ENCODE peak calls at places on chromosomes 11 and 22, in four cellular contexts. I is spleen, Q is tibial nerve, B is H1. N is an unnamed sample.

GRCh38 chr22:29134448-29134847 is 61.6 kb downstream of the KREMEN1 start:
- DNase-seq in I (no peak), Q (no peak), B (no peak), N (no peak)

GRCh38 chr11:15493066-15493465 is 378.3 kb downstream of the INSC start:
- DNase-seq in I (no peak), Q (no peak), B (no peak), N (no peak)

GRCh38 chr11:61718046-61718531 is 34.3 kb upstream of the MYRF start:
- DNase-seq in I (no peak), Q (no peak), B (peak), N (no peak)

GRCh38 chr11:14813506-14813905 is 78.5 kb downstream of the CYP2R1 start:
- DNase-seq in I (no peak), Q (no peak), B (no peak), N (no peak)

GRCh38 chr22:40654522-40655167 is 18.1 kb upstream of the MRTFA start:
- DNase-seq in I (no peak), Q (peak), B (no peak), N (no peak)

GRCh38 chr11:34816698-34817213 is 99.4 kb downstream of the APIP start:
- DNase-seq in I (no peak), Q (no peak), B (no peak), N (no peak)

GRCh38 chr22:39545310-39546063 is 12.9 kb upstream of the RPS19BP1 start:
- DNase-seq in I (no peak), Q (no peak), B (peak), N (no peak)

GRCh38 chr11:111878385-111878765 is 590 bp downstream of the FDXACB1 start:
- DNase-seq in I (no peak), Q (no peak), B (no peak), N (no peak)

GRCh38 chr11:111733655-111734088 is 32.5 kb downstream of the PPP2R1B start:
- DNase-seq in I (peak), Q (no peak), B (no peak), N (peak)

GRCh38 chr11:86486261-86487030 is 111.8 kb downstream of the CCDC81 start:
- DNase-seq in I (peak), Q (no peak), B (no peak), N (no peak)

GRCh38 chr11:26319906-26320305 is 12.0 kb upstream of the ANO3 start:
- DNase-seq in I (no peak), Q (no peak), B (no peak), N (no peak)

GRCh38 chr11:16979708-16980622 is 34.2 kb downstream of the PLEKHA7 start:
- DNase-seq in I (peak), Q (no peak), B (no peak), N (no peak)

GRCh38 chr11:109435121-109435742 is 13.2 kb downstream of the C11orf87 start:
- DNase-seq in I (no peak), Q (no peak), B (no peak), N (no peak)

GRCh38 chr11:34671946-34672345 is 51.1 kb downstream of the EHF start:
- DNase-seq in I (no peak), Q (no peak), B (no peak), N (no peak)

GRCh38 chr11:47143322-47143721 is 33.4 kb downstream of the ARFGAP2 start:
- DNase-seq in I (no peak), Q (peak), B (no peak), N (no peak)

GRCh38 chr11:74179234-74180126 is 8.4 kb downstream of the PPME1 start:
- DNase-seq in I (no peak), Q (no peak), B (no peak), N (no peak)

GRCh38 chr11:96014234-96014633 is 90.3 kb upstream of the MTMR2 start:
- DNase-seq in I (no peak), Q (no peak), B (no peak), N (no peak)

GRCh38 chr22:43540570-43540969 is 128.8 kb downstream of the MPPED1 start:
- DNase-seq in I (no peak), Q (no peak), B (no peak), N (no peak)

GRCh38 chr11:46719048-46719542 is at the start of gene F2:
- DNase-seq in I (no peak), Q (no peak), B (no peak), N (no peak)

GRCh38 chr22:20035375-20036084 is 14.6 kb downstream of the TANGO2 start:
- DNase-seq in I (no peak), Q (no peak), B (no peak), N (no peak)

GRCh38 chr22:20037419-20037818 is 16.5 kb downstream of the TANGO2 start:
- DNase-seq in I (no peak), Q (no peak), B (no peak), N (no peak)

GRCh38 chr22:20034143-20034542 is 13.2 kb downstream of the TANGO2 start:
- DNase-seq in I (no peak), Q (no peak), B (no peak), N (no peak)

GRCh38 chr22:20036535-20037392 is 15.9 kb downstream of the TANGO2 start:
- DNase-seq in I (no peak), Q (no peak), B (no peak), N (no peak)

DNA sequence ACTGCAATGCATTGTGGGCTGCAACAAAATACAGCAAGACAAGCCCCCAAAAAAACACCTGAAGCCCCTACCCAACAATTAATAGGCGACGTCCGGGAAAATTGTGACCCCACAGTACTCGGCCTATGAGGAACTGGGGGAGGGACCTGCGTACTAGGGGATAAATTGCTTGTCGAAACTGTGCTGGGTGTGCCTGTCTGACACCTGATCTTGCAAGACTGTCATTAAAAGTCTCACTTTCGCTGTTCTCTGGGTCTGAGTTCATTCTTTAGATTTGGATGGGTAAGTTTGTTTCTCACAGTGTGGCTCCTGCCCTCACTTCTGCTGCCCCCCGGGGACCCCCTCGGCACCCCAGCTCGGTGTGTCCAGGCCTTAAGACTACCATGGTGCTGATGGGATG is 15.2 kb downstream of the TANGO2 start:
- DNase-seq in I (no peak), Q (no peak), B (no peak), N (no peak)
- H3K27ac ChIP-seq in I (no peak), Q (no peak), B (no peak), N (no peak)

GRCh38 chr11:1293619-1294015 is 15.8 kb downstream of the TOLLIP start:
- DNase-seq in I (peak), Q (no peak), B (no peak), N (peak)
- TF ChIP-seq CTCF in I (peak), Q (peak), B (peak), N (peak)

GRCh38 chr11:65394125-65394536 is 7.7 kb downstream of the FRMD8 start:
- DNase-seq in I (no peak), Q (no peak), B (no peak), N (peak)
- H3K4me3 ChIP-seq in I (no peak), Q (no peak), B (no peak), N (no peak)

DNA sequence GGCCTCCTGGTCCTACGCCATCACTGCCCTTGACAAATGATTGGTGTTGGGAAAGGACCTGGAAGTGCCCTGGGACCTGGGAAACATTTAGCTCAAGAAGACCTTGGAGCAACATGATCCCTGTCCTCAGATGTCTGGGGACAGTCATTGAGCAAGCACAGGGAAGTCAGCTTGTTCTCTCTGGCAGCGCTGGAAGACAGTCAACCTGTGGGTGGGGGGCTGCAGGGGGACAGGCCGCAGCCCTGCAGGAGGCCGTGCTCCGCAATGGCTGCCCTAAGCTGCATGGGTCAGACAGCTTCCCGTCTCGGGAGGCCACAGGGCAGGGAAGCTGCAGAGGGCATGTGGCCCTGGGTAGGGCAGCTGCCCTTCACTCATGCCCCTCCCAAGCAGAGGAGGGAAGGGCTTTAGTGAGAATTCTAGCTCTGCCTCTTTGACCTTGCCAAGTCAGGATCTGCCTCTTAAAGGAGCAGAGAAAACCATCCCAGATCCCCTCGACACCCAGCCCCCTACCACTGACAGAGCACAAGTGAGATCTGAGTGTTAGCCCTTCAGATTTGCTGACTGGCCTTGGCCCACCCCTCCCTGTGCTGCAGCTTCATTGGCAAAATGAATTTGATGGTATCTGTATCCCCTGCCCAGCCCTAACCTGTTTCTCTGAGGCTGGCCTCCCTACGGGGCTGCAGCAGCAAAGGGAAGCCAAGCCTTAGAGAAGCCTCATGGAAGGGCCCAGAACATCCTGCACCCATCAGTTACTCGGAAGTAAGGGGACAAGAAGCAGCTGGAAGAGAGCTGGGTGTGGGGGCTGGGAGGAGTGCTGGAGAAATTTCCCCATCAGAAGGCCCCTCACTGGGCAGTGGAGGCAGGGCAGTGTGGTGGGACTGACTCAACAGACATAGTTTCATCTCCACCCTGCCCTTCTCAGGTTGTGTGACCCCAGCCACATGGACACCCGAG is 6.2 kb upstream of the SREBF2 start:
- DNase-seq in I (no peak), Q (no peak), B (no peak), N (no peak)
- H3K27ac ChIP-seq in I (peak), Q (peak), B (no peak), N (no peak)

GRCh38 chr11:8055836-8056526 is 25.0 kb upstream of the TUB start:
- DNase-seq in I (peak), Q (no peak), B (peak), N (no peak)

GRCh38 chr11:8056810-8057463 is 24.1 kb upstream of the TUB start:
- DNase-seq in I (peak), Q (peak), B (peak), N (no peak)

GRCh38 chr11:8059030-8059429 is 22.0 kb upstream of the TUB start:
- DNase-seq in I (peak), Q (no peak), B (peak), N (no peak)

GRCh38 chr11:8058216-8058615 is 22.8 kb upstream of the TUB start:
- DNase-seq in I (peak), Q (no peak), B (peak), N (no peak)

DNA sequence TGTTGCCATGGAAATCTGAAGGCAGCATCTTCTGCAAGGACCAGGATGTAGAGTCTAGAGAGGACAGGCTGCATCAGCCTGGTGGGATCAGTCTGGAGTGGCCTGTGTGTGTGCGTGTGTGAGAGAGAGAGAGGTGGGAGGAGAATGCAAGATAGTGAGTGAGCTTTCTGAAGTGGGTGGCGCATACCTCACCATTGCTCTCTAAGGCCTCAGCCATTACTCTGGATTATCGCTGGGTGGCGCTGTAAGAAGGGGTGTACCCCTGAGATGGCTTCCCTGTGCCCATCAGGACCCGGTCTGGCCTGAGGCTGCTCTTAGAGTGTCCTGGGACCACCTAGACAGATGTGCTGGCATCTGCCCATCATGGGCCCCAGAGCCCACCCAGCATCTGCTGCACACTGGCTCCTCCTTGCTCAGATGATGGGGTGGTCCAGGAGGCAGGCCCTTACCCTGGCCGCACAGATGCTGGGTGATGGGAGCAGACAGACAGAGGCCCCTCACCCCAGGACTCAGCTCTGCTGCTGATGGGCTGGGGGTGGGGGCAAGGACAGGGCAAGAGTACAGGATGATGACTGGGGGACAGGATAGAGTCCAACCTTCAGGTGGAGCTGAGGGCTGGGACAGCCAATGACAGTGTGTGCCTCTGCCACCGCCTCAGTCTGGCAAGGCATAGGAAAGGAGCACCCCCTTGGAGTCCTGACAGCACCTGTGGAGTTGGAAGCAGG is 25.7 kb upstream of the TUB start:
- DNase-seq in I (peak), Q (no peak), B (peak), N (no peak)
- TF ChIP-seq CTCF in I (no peak), Q (no peak), B (peak), N (no peak)

GRCh38 chr22:48486163-48486957 is 1341.3 kb downstream of the BRD1 start:
- DNase-seq in I (peak), Q (no peak), B (no peak), N (peak)

GRCh38 chr22:48489551-48490512 is 1337.8 kb downstream of the BRD1 start:
- DNase-seq in I (peak), Q (no peak), B (peak), N (peak)

GRCh38 chr22:48490513-48491411 is 1336.9 kb downstream of the BRD1 start:
- DNase-seq in I (peak), Q (no peak), B (no peak), N (peak)

GRCh38 chr22:48488149-48488551 is 1339.5 kb downstream of the BRD1 start:
- DNase-seq in I (peak), Q (no peak), B (no peak), N (no peak)

GRCh38 chr22:48488611-48489456 is 1338.8 kb downstream of the BRD1 start:
- DNase-seq in I (peak), Q (no peak), B (peak), N (peak)
- H3K4me3 ChIP-seq in I (no peak), Q (no peak), B (peak), N (no peak)

GRCh38 chr22:26276530-26277200 is 107.4 kb downstream of the SEZ6L start:
- DNase-seq in I (no peak), Q (no peak), B (no peak), N (no peak)

GRCh38 chr22:26273011-26273675 is 103.9 kb downstream of the SEZ6L start:
- DNase-seq in I (no peak), Q (no peak), B (no peak), N (no peak)
- H3K27ac ChIP-seq in I (no peak), Q (no peak), B (no peak), N (no peak)

GRCh38 chr11:57313788-57314135 is 11.0 kb downstream of the TNKS1BP1 start:
- DNase-seq in I (no peak), Q (no peak), B (no peak), N (peak)

GRCh38 chr11:57314221-57314973 is 10.4 kb downstream of the TNKS1BP1 start:
- DNase-seq in I (peak), Q (no peak), B (no peak), N (peak)

GRCh38 chr11:57311109-57311936 is 13.4 kb downstream of the TNKS1BP1 start:
- DNase-seq in I (peak), Q (peak), B (peak), N (peak)

GRCh38 chr11:57313071-57313787 is 11.5 kb downstream of the TNKS1BP1 start:
- DNase-seq in I (peak), Q (no peak), B (no peak), N (peak)

GRCh38 chr11:57312511-57313021 is 12.2 kb downstream of the TNKS1BP1 start:
- DNase-seq in I (peak), Q (no peak), B (no peak), N (peak)
- TF ChIP-seq CTCF in I (no peak), Q (no peak), B (no peak), N (no peak)

GRCh38 chr11:122340607-122341006 is 224.6 kb upstream of the BLID start:
- DNase-seq in I (no peak), Q (no peak), B (no peak), N (no peak)
- H3K4me3 ChIP-seq in I (no peak), Q (no peak), B (no peak), N (no peak)